ENCODE peak calls at places on chromosomes 12 and 14, in nine cellular contexts. One of them, this sample, is unnamed.

GRCh38 chr12:111031956-111032919 is 111.9 kb upstream of the MYL2 start:
- DNase-seq in AG10803: no peak
- DNase-seq in GM10248: no peak
- DNase-seq in foreskin keratinocyte: no peak
- DNase-seq in foreskin fibroblast: no peak
- DNase-seq in colonic mucosa: no peak
- DNase-seq in IMR-90: no peak
- DNase-seq in H9: no peak
- DNase-seq in fibroblast of villous mesenchyme: no peak
- DNase-seq in this sample: no peak

GRCh38 chr12:69720748-69721147 is 17.9 kb upstream of the RAB3IP start:
- DNase-seq in IMR-90: no peak
- DNase-seq in GM10248: no peak
- DNase-seq in colonic mucosa: no peak
- DNase-seq in H9: no peak
- DNase-seq in foreskin keratinocyte: no peak
- DNase-seq in foreskin fibroblast: no peak
- DNase-seq in fibroblast of villous mesenchyme: no peak
- DNase-seq in AG10803: no peak
- DNase-seq in this sample: no peak

GRCh38 chr14:23916446-23916845 is 37.1 kb upstream of the DHRS4 start:
- DNase-seq in foreskin fibroblast: no peak
- DNase-seq in colonic mucosa: no peak
- DNase-seq in AG10803: no peak
- DNase-seq in IMR-90: no peak
- DNase-seq in H9: no peak
- DNase-seq in GM10248: no peak
- DNase-seq in foreskin keratinocyte: no peak
- DNase-seq in fibroblast of villous mesenchyme: no peak
- DNase-seq in this sample: no peak

GRCh38 chr12:18343708-18344107 is 82.4 kb downstream of the PIK3C2G start:
- DNase-seq in foreskin fibroblast: no peak
- DNase-seq in GM10248: no peak
- DNase-seq in colonic mucosa: peak; percentile 53
- DNase-seq in H9: no peak
- DNase-seq in fibroblast of villous mesenchyme: no peak
- DNase-seq in foreskin keratinocyte: no peak
- DNase-seq in AG10803: no peak
- DNase-seq in IMR-90: no peak
- DNase-seq in this sample: no peak

GRCh38 chr12:55737581-55738112 is 5.3 kb upstream of the GDF11 start:
- DNase-seq in fibroblast of villous mesenchyme: no peak
- DNase-seq in foreskin fibroblast: peak; percentile 42
- DNase-seq in AG10803: no peak
- DNase-seq in foreskin keratinocyte: no peak
- DNase-seq in H9: no peak
- DNase-seq in GM10248: no peak
- DNase-seq in IMR-90: no peak
- DNase-seq in colonic mucosa: no peak
- DNase-seq in this sample: no peak

GRCh38 chr12:29650371-29650770 is 133.4 kb downstream of the TMTC1 start:
- DNase-seq in fibroblast of villous mesenchyme: no peak
- DNase-seq in colonic mucosa: no peak
- DNase-seq in H9: no peak
- DNase-seq in foreskin fibroblast: no peak
- DNase-seq in foreskin keratinocyte: no peak
- DNase-seq in IMR-90: no peak
- DNase-seq in AG10803: no peak
- DNase-seq in GM10248: no peak
- DNase-seq in this sample: no peak

GRCh38 chr12:59403259-59403932 is 192.4 kb upstream of the SLC16A7 start:
- DNase-seq in IMR-90: peak; percentile 75
- DNase-seq in H9: peak; percentile 52
- DNase-seq in foreskin keratinocyte: no peak
- DNase-seq in GM10248: peak; percentile 9
- DNase-seq in AG10803: peak; percentile 85
- DNase-seq in fibroblast of villous mesenchyme: peak; percentile 72
- DNase-seq in foreskin fibroblast: peak; percentile 89
- DNase-seq in colonic mucosa: peak; percentile 46
- DNase-seq in this sample: peak; percentile 50

GRCh38 chr14:105850853-105851581 is 324.6 kb downstream of the TMEM121 start:
- DNase-seq in AG10803: no peak
- DNase-seq in foreskin fibroblast: no peak
- DNase-seq in IMR-90: no peak
- DNase-seq in foreskin keratinocyte: no peak
- DNase-seq in colonic mucosa: no peak
- DNase-seq in fibroblast of villous mesenchyme: no peak
- DNase-seq in H9: no peak
- DNase-seq in GM10248: no peak
- DNase-seq in this sample: no peak

GRCh38 chr14:50974118-50974517 is 29.8 kb upstream of the PYGL start:
- DNase-seq in foreskin fibroblast: no peak
- DNase-seq in foreskin keratinocyte: no peak
- DNase-seq in IMR-90: no peak
- DNase-seq in GM10248: no peak
- DNase-seq in AG10803: no peak
- DNase-seq in colonic mucosa: no peak
- DNase-seq in H9: no peak
- DNase-seq in fibroblast of villous mesenchyme: no peak
- DNase-seq in this sample: no peak

GRCh38 chr12:83172441-83172840 is 485.7 kb downstream of the TMTC2 start:
- DNase-seq in IMR-90: no peak
- DNase-seq in foreskin fibroblast: no peak
- DNase-seq in GM10248: no peak
- DNase-seq in H9: no peak
- DNase-seq in fibroblast of villous mesenchyme: no peak
- DNase-seq in foreskin keratinocyte: no peak
- DNase-seq in AG10803: no peak
- DNase-seq in colonic mucosa: no peak
- DNase-seq in this sample: no peak

GRCh38 chr12:107288414-107289125 is 195.2 kb upstream of the CRY1 start:
- DNase-seq in GM10248: no peak
- DNase-seq in AG10803: no peak
- DNase-seq in foreskin fibroblast: no peak
- DNase-seq in IMR-90: no peak
- DNase-seq in foreskin keratinocyte: no peak
- DNase-seq in H9: no peak
- DNase-seq in colonic mucosa: no peak
- DNase-seq in fibroblast of villous mesenchyme: no peak
- DNase-seq in this sample: no peak

GRCh38 chr14:47442206-47442605 is 233.2 kb downstream of the MDGA2 start:
- DNase-seq in H9: peak; percentile 80
- DNase-seq in AG10803: no peak
- DNase-seq in GM10248: no peak
- DNase-seq in colonic mucosa: no peak
- DNase-seq in foreskin fibroblast: no peak
- DNase-seq in foreskin keratinocyte: peak; percentile 13
- DNase-seq in IMR-90: no peak
- DNase-seq in fibroblast of villous mesenchyme: no peak
- DNase-seq in this sample: peak; percentile 34

GRCh38 chr12:57793920-57794319 is 11.3 kb downstream of the TSFM start:
- DNase-seq in colonic mucosa: no peak
- DNase-seq in H9: no peak
- DNase-seq in GM10248: no peak
- DNase-seq in AG10803: peak; percentile 79
- DNase-seq in fibroblast of villous mesenchyme: peak; percentile 90
- DNase-seq in foreskin fibroblast: peak; percentile 83
- DNase-seq in IMR-90: peak; percentile 90
- DNase-seq in foreskin keratinocyte: peak; percentile 76
- DNase-seq in this sample: peak; percentile 73

GRCh38 chr12:130990034-130990433 is 36.3 kb downstream of the ADGRD1 start:
- DNase-seq in GM10248: no peak
- DNase-seq in foreskin fibroblast: no peak
- DNase-seq in fibroblast of villous mesenchyme: no peak
- DNase-seq in H9: no peak
- DNase-seq in AG10803: no peak
- DNase-seq in colonic mucosa: no peak
- DNase-seq in foreskin keratinocyte: no peak
- DNase-seq in IMR-90: no peak
- DNase-seq in this sample: no peak

GRCh38 chr12:48901278-48901677 is 24.0 kb downstream of the FKBP11 start:
- DNase-seq in H9: no peak
- DNase-seq in foreskin keratinocyte: no peak
- DNase-seq in foreskin fibroblast: peak; percentile 54
- DNase-seq in AG10803: no peak
- DNase-seq in GM10248: peak; percentile 72
- DNase-seq in colonic mucosa: no peak
- DNase-seq in IMR-90: peak; percentile 52
- DNase-seq in fibroblast of villous mesenchyme: no peak
- DNase-seq in this sample: no peak

GRCh38 chr12:31773867-31774266 is 45.0 kb upstream of the AMN1 start:
- DNase-seq in GM10248: peak; percentile 34
- DNase-seq in foreskin fibroblast: no peak
- DNase-seq in foreskin keratinocyte: no peak
- DNase-seq in IMR-90: no peak
- DNase-seq in fibroblast of villous mesenchyme: no peak
- DNase-seq in AG10803: no peak
- DNase-seq in colonic mucosa: no peak
- DNase-seq in H9: no peak
- DNase-seq in this sample: no peak

GRCh38 chr12:131830335-131831020 is 2.3 kb downstream of the MMP17 start:
- DNase-seq in IMR-90: peak; percentile 77
- DNase-seq in colonic mucosa: peak; percentile 53
- DNase-seq in foreskin keratinocyte: no peak
- DNase-seq in H9: peak; percentile 76
- DNase-seq in GM10248: peak; percentile 70
- DNase-seq in fibroblast of villous mesenchyme: peak; percentile 83
- DNase-seq in foreskin fibroblast: peak; percentile 97
- DNase-seq in AG10803: peak; percentile 86
- DNase-seq in this sample: peak; percentile 63

GRCh38 chr14:58072288-58073071 is 79.5 kb downstream of the ARMH4 start:
- DNase-seq in GM10248: peak; percentile 41
- DNase-seq in foreskin fibroblast: peak; percentile 76
- DNase-seq in IMR-90: peak; percentile 74
- DNase-seq in AG10803: peak; percentile 72
- DNase-seq in fibroblast of villous mesenchyme: peak; percentile 69
- DNase-seq in foreskin keratinocyte: peak; percentile 18
- DNase-seq in colonic mucosa: peak; percentile 47
- DNase-seq in H9: peak; percentile 68
- DNase-seq in this sample: peak; percentile 42

GRCh38 chr14:103031956-103032355 is 25.4 kb downstream of the CDC42BPB start:
- DNase-seq in foreskin fibroblast: peak; percentile 57
- DNase-seq in colonic mucosa: peak; percentile 55
- DNase-seq in fibroblast of villous mesenchyme: peak; percentile 39
- DNase-seq in AG10803: peak; percentile 11
- DNase-seq in GM10248: no peak
- DNase-seq in foreskin keratinocyte: no peak
- DNase-seq in H9: no peak
- DNase-seq in IMR-90: no peak
- DNase-seq in this sample: no peak

GRCh38 chr14:52015411-52016030 is 26.2 kb downstream of the RTRAF start:
- DNase-seq in GM10248: no peak
- DNase-seq in H9: peak; percentile 67
- DNase-seq in foreskin keratinocyte: no peak
- DNase-seq in foreskin fibroblast: peak; percentile 70
- DNase-seq in AG10803: no peak
- DNase-seq in colonic mucosa: no peak
- DNase-seq in fibroblast of villous mesenchyme: peak; percentile 23
- DNase-seq in IMR-90: peak; percentile 17
- DNase-seq in this sample: no peak
- TF ChIP-seq CTCF in GM10248: peak; percentile 9
- TF ChIP-seq CTCF in H9: peak; percentile 63
- TF ChIP-seq CTCF in foreskin keratinocyte: peak; percentile 53
- TF ChIP-seq CTCF in foreskin fibroblast: peak; percentile 41
- TF ChIP-seq CTCF in AG10803: peak; percentile 49
- TF ChIP-seq CTCF in colonic mucosa: no peak
- TF ChIP-seq CTCF in fibroblast of villous mesenchyme: peak; percentile 51
- TF ChIP-seq CTCF in IMR-90: peak; percentile 39
- TF ChIP-seq CTCF in this sample: no peak

GRCh38 chr12:47900480-47901129 is 4.2 kb downstream of the VDR start:
- DNase-seq in foreskin fibroblast: no peak
- DNase-seq in fibroblast of villous mesenchyme: no peak
- DNase-seq in colonic mucosa: peak; percentile 73
- DNase-seq in foreskin keratinocyte: peak; percentile 42
- DNase-seq in GM10248: peak; percentile 26
- DNase-seq in IMR-90: no peak
- DNase-seq in AG10803: peak; percentile 40
- DNase-seq in H9: peak; percentile 60
- DNase-seq in this sample: no peak
- TF ChIP-seq CTCF in foreskin fibroblast: no peak
- TF ChIP-seq CTCF in fibroblast of villous mesenchyme: no peak
- TF ChIP-seq CTCF in colonic mucosa: no peak
- TF ChIP-seq CTCF in foreskin keratinocyte: peak; percentile 61
- TF ChIP-seq CTCF in GM10248: no peak
- TF ChIP-seq CTCF in IMR-90: peak; percentile 9
- TF ChIP-seq CTCF in AG10803: peak; percentile 6
- TF ChIP-seq CTCF in H9: peak; percentile 31
- TF ChIP-seq CTCF in this sample: no peak

GRCh38 chr12:7324176-7324575 is 20.3 kb downstream of the ACSM4 start:
- DNase-seq in H9: no peak
- DNase-seq in foreskin fibroblast: no peak
- DNase-seq in colonic mucosa: no peak
- DNase-seq in IMR-90: no peak
- DNase-seq in foreskin keratinocyte: no peak
- DNase-seq in fibroblast of villous mesenchyme: no peak
- DNase-seq in AG10803: no peak
- DNase-seq in GM10248: no peak
- DNase-seq in this sample: no peak

GRCh38 chr12:7322599-7322998 is 18.7 kb downstream of the ACSM4 start:
- DNase-seq in GM10248: no peak
- DNase-seq in foreskin fibroblast: no peak
- DNase-seq in H9: no peak
- DNase-seq in AG10803: no peak
- DNase-seq in IMR-90: no peak
- DNase-seq in foreskin keratinocyte: no peak
- DNase-seq in colonic mucosa: no peak
- DNase-seq in fibroblast of villous mesenchyme: no peak
- DNase-seq in this sample: no peak

GRCh38 chr12:7321624-7322023 is 17.8 kb downstream of the ACSM4 start:
- DNase-seq in GM10248: no peak
- DNase-seq in colonic mucosa: no peak
- DNase-seq in H9: no peak
- DNase-seq in AG10803: no peak
- DNase-seq in foreskin keratinocyte: no peak
- DNase-seq in fibroblast of villous mesenchyme: no peak
- DNase-seq in IMR-90: no peak
- DNase-seq in foreskin fibroblast: no peak
- DNase-seq in this sample: no peak

DNA sequence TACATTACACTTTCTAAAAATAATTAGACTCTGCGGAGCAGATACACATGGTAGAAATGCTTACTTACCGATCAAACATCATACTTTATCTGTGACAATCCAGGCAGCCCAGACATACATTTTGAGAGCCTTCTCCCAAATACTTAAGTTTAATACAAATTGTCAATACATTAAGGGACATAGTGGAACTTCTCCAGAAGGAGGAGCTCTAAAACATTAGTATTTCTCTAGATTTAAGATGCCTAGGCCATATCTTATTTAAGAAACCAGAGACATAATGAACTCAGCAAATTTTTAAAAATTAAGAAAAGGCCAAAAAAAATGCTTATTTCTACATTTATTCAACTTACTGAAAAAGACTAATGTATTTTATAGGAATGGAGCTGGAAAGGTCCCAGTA is 16.1 kb downstream of the ACSM4 start:
- DNase-seq in foreskin keratinocyte: no peak
- DNase-seq in fibroblast of villous mesenchyme: no peak
- DNase-seq in foreskin fibroblast: peak; percentile 24
- DNase-seq in colonic mucosa: no peak
- DNase-seq in AG10803: no peak
- DNase-seq in IMR-90: no peak
- DNase-seq in H9: no peak
- DNase-seq in GM10248: no peak
- DNase-seq in this sample: no peak
- TF ChIP-seq CTCF in foreskin keratinocyte: peak; percentile 35
- TF ChIP-seq CTCF in fibroblast of villous mesenchyme: peak; percentile 12
- TF ChIP-seq CTCF in foreskin fibroblast: no peak
- TF ChIP-seq CTCF in colonic mucosa: no peak
- TF ChIP-seq CTCF in AG10803: no peak
- TF ChIP-seq CTCF in IMR-90: peak; percentile 26
- TF ChIP-seq CTCF in H9: peak; percentile 43
- TF ChIP-seq CTCF in GM10248: no peak
- TF ChIP-seq CTCF in this sample: no peak

GRCh38 chr12:123436017-123436964 is at the start of gene RILPL2:
- DNase-seq in fibroblast of villous mesenchyme: peak; percentile 91
- DNase-seq in foreskin fibroblast: peak; percentile 94
- DNase-seq in IMR-90: peak; percentile 65
- DNase-seq in foreskin keratinocyte: peak; percentile 51
- DNase-seq in H9: peak; percentile 85
- DNase-seq in GM10248: peak; percentile 92
- DNase-seq in AG10803: peak; percentile 83
- DNase-seq in colonic mucosa: peak; percentile 92
- DNase-seq in this sample: peak; percentile 89
- TF ChIP-seq CTCF in fibroblast of villous mesenchyme: peak; percentile 6
- TF ChIP-seq CTCF in foreskin fibroblast: no peak
- TF ChIP-seq CTCF in IMR-90: no peak
- TF ChIP-seq CTCF in foreskin keratinocyte: no peak
- TF ChIP-seq CTCF in H9: no peak
- TF ChIP-seq CTCF in GM10248: no peak
- TF ChIP-seq CTCF in AG10803: no peak
- TF ChIP-seq CTCF in colonic mucosa: no peak
- TF ChIP-seq CTCF in this sample: no peak

This sample was measured in RWPE1.